ENCODE peak calls at places on chromosomes 4 and X, in five cellular contexts. One of them, this sample, is unnamed.

GRCh38 chr4:38489924-38490639 is 173.9 kb upstream of the KLF3 start:
- DNase-seq in GM10248: no peak
- DNase-seq in GM23248: peak
- DNase-seq in stimulated activated CD8-positive, alpha-beta memory T cell treated with anti-CD3 and anti-CD28 coated beads, Interleukin-7, amount 100 ng/mL, for 1 hour: no peak
- DNase-seq in iPS DF 19.7: no peak
- DNase-seq in this sample: peak

GRCh38 chrX:68431836-68432235 is 1.5 kb downstream of the OPHN1 start:
- DNase-seq in GM10248: no peak
- DNase-seq in GM23248: no peak
- DNase-seq in stimulated activated CD8-positive, alpha-beta memory T cell treated with anti-CD3 and anti-CD28 coated beads, Interleukin-7, amount 100 ng/mL, for 1 hour: no peak
- DNase-seq in iPS DF 19.7: no peak
- DNase-seq in this sample: no peak

GRCh38 chr4:1599491-1600210 is 84.5 kb downstream of the FAM53A start:
- DNase-seq in GM10248: no peak
- DNase-seq in GM23248: no peak
- DNase-seq in stimulated activated CD8-positive, alpha-beta memory T cell treated with anti-CD3 and anti-CD28 coated beads, Interleukin-7, amount 100 ng/mL, for 1 hour: no peak
- DNase-seq in iPS DF 19.7: no peak
- DNase-seq in this sample: no peak

GRCh38 chr4:30863031-30863430 is 142.9 kb downstream of the PCDH7 start:
- DNase-seq in GM10248: no peak
- DNase-seq in GM23248: peak
- DNase-seq in stimulated activated CD8-positive, alpha-beta memory T cell treated with anti-CD3 and anti-CD28 coated beads, Interleukin-7, amount 100 ng/mL, for 1 hour: no peak
- DNase-seq in iPS DF 19.7: no peak
- DNase-seq in this sample: no peak

GRCh38 chr4:8067945-8068894 is 90.4 kb downstream of the ABLIM2 start:
- DNase-seq in GM10248: no peak
- DNase-seq in GM23248: no peak
- DNase-seq in stimulated activated CD8-positive, alpha-beta memory T cell treated with anti-CD3 and anti-CD28 coated beads, Interleukin-7, amount 100 ng/mL, for 1 hour: no peak
- DNase-seq in iPS DF 19.7: no peak
- DNase-seq in this sample: no peak

GRCh38 chr4:77465271-77465670 is 140.3 kb upstream of the CXCL13 start:
- DNase-seq in GM10248: peak
- DNase-seq in GM23248: peak
- DNase-seq in stimulated activated CD8-positive, alpha-beta memory T cell treated with anti-CD3 and anti-CD28 coated beads, Interleukin-7, amount 100 ng/mL, for 1 hour: no peak
- DNase-seq in iPS DF 19.7: peak
- DNase-seq in this sample: no peak

GRCh38 chrX:132209527-132209926 is 9.7 kb downstream of the RAP2C start:
- DNase-seq in GM10248: no peak
- DNase-seq in GM23248: peak
- DNase-seq in stimulated activated CD8-positive, alpha-beta memory T cell treated with anti-CD3 and anti-CD28 coated beads, Interleukin-7, amount 100 ng/mL, for 1 hour: no peak
- DNase-seq in iPS DF 19.7: no peak
- DNase-seq in this sample: no peak

GRCh38 chrX:15781964-15782711 is 8.1 kb upstream of the ZRSR2 start:
- DNase-seq in GM10248: peak
- DNase-seq in GM23248: no peak
- DNase-seq in stimulated activated CD8-positive, alpha-beta memory T cell treated with anti-CD3 and anti-CD28 coated beads, Interleukin-7, amount 100 ng/mL, for 1 hour: no peak
- DNase-seq in iPS DF 19.7: no peak
- DNase-seq in this sample: no peak

GRCh38 chrX:100207331-100208024 is 202.6 kb downstream of the PCDH19 start:
- DNase-seq in GM10248: no peak
- DNase-seq in GM23248: no peak
- DNase-seq in stimulated activated CD8-positive, alpha-beta memory T cell treated with anti-CD3 and anti-CD28 coated beads, Interleukin-7, amount 100 ng/mL, for 1 hour: no peak
- DNase-seq in iPS DF 19.7: no peak
- DNase-seq in this sample: no peak

GRCh38 chr4:185138161-185138560 is 4.9 kb upstream of the SLC25A4 start:
- DNase-seq in GM10248: no peak
- DNase-seq in GM23248: no peak
- DNase-seq in stimulated activated CD8-positive, alpha-beta memory T cell treated with anti-CD3 and anti-CD28 coated beads, Interleukin-7, amount 100 ng/mL, for 1 hour: no peak
- DNase-seq in iPS DF 19.7: no peak
- DNase-seq in this sample: no peak

GRCh38 chr4:171588146-171588545 is 225.1 kb upstream of the GALNTL6 start:
- DNase-seq in GM10248: no peak
- DNase-seq in GM23248: no peak
- DNase-seq in stimulated activated CD8-positive, alpha-beta memory T cell treated with anti-CD3 and anti-CD28 coated beads, Interleukin-7, amount 100 ng/mL, for 1 hour: no peak
- DNase-seq in iPS DF 19.7: no peak
- DNase-seq in this sample: no peak

GRCh38 chr4:144582105-144582850 is 63.7 kb upstream of the HHIP start:
- DNase-seq in GM10248: no peak
- DNase-seq in GM23248: peak
- DNase-seq in stimulated activated CD8-positive, alpha-beta memory T cell treated with anti-CD3 and anti-CD28 coated beads, Interleukin-7, amount 100 ng/mL, for 1 hour: no peak
- DNase-seq in iPS DF 19.7: no peak
- DNase-seq in this sample: no peak

GRCh38 chrX:38627683-38628082 is 66.3 kb downstream of the TSPAN7 start:
- DNase-seq in GM10248: peak
- DNase-seq in GM23248: peak
- DNase-seq in stimulated activated CD8-positive, alpha-beta memory T cell treated with anti-CD3 and anti-CD28 coated beads, Interleukin-7, amount 100 ng/mL, for 1 hour: no peak
- DNase-seq in iPS DF 19.7: peak
- DNase-seq in this sample: no peak

GRCh38 chr4:59054110-59054509 is 1943.9 kb upstream of the IGFBP7 start:
- DNase-seq in GM10248: no peak
- DNase-seq in GM23248: no peak
- DNase-seq in stimulated activated CD8-positive, alpha-beta memory T cell treated with anti-CD3 and anti-CD28 coated beads, Interleukin-7, amount 100 ng/mL, for 1 hour: no peak
- DNase-seq in iPS DF 19.7: no peak
- DNase-seq in this sample: no peak

This sample was measured in smooth muscle cell of the brain vasculature.